ENCODE peak calls at places on chromosomes 16 and 17, in seven cellular contexts. E, G, L, R, X, T and I are unnamed samples.

GRCh38 chr17:40936437-40936971 is 942 bp downstream of the KRT23 start:
- DNase-seq in R (no peak), L (no peak), E (no peak), T (no peak), G (no peak), X (no peak), I (peak)

GRCh38 chr16:81469710-81470481 is 25.3 kb downstream of the CMIP start:
- DNase-seq in X (peak), T (peak), R (no peak), E (no peak), L (no peak), G (no peak), I (no peak)

GRCh38 chr17:37088913-37089312 is 140.2 kb downstream of the AATF start:
- DNase-seq in L (no peak), X (no peak), E (no peak), T (no peak), G (no peak), R (no peak), I (no peak)

GRCh38 chr16:81707411-81708321 is 71.4 kb upstream of the PLCG2 start:
- DNase-seq in R (no peak), L (no peak), T (peak), X (no peak), E (no peak), G (no peak), I (peak)

GRCh38 chr16:77991701-77992100 is 30.6 kb upstream of the CLEC3A start:
- DNase-seq in E (no peak), L (no peak), G (no peak), T (no peak), X (no peak), R (no peak), I (no peak)

GRCh38 chr16:66429290-66429962 is 2.3 kb downstream of the BEAN1 start:
- DNase-seq in X (no peak), E (no peak), L (no peak), T (no peak), G (no peak), R (peak), I (no peak)

GRCh38 chr17:37792787-37793186 is 47.9 kb upstream of the HNF1B start:
- DNase-seq in T (no peak), G (no peak), E (peak), R (no peak), X (no peak), L (no peak), I (no peak)

GRCh38 chr17:51802544-51802943 is 356.0 kb downstream of the CA10 start:
- DNase-seq in L (no peak), E (no peak), X (no peak), T (no peak), G (no peak), R (no peak), I (no peak)

GRCh38 chr16:27678955-27679354 is 129.0 kb downstream of the KATNIP start:
- DNase-seq in G (no peak), E (no peak), X (no peak), T (no peak), L (no peak), R (no peak), I (no peak)
- TF ChIP-seq CTCF in G (no peak), E (no peak), X (no peak), T (no peak), L (no peak), R (no peak), I (no peak)

DNA sequence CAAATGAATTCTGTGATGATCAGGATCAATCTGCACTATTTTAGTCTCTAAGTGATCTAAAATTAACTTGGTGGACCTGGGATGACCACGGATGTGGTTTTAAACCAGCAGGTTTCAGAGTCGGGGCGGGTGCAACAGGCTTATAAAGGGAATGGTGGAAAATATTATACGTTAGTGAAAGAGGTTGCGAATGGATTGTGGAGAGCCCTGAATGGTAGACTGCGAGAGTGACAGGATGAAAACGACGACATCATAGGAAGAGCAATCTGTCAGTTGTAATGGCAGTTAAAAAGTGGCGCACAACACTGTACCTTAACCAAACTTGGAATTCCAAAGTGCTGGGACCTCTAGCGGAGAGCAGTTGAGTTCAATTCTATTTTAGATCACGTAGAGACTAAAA is 1.2 kb upstream of the CYB5B start:
- DNase-seq in X (no peak), R (no peak), T (no peak), L (no peak), E (no peak), G (no peak), I (no peak)
- TF ChIP-seq CTCF in X (no peak), R (no peak), T (no peak), L (no peak), E (no peak), G (no peak), I (no peak)

GRCh38 chr17:29567362-29568330 is 809 bp upstream of the ABHD15 start:
- DNase-seq in R (peak), E (no peak), X (peak), G (peak), L (peak), T (peak), I (peak)
- TF ChIP-seq CTCF in R (peak), E (peak), X (peak), G (no peak), L (peak), T (peak), I (peak)

GRCh38 chr16:55406651-55407050 is 72.3 kb upstream of the MMP2 start:
- DNase-seq in T (no peak), R (no peak), L (no peak), G (no peak), X (no peak), E (no peak), I (no peak)

GRCh38 chr16:55398683-55399230 is 74.8 kb downstream of the IRX6 start:
- DNase-seq in X (no peak), L (no peak), T (no peak), G (no peak), R (no peak), E (no peak), I (no peak)

GRCh38 chr16:55403464-55403863 is 75.5 kb upstream of the MMP2 start:
- DNase-seq in T (no peak), G (no peak), L (no peak), R (no peak), X (no peak), E (no peak), I (no peak)

GRCh38 chr16:55399911-55400310 is 75.9 kb downstream of the IRX6 start:
- DNase-seq in E (no peak), G (no peak), T (no peak), X (no peak), R (no peak), L (no peak), I (no peak)

DNA sequence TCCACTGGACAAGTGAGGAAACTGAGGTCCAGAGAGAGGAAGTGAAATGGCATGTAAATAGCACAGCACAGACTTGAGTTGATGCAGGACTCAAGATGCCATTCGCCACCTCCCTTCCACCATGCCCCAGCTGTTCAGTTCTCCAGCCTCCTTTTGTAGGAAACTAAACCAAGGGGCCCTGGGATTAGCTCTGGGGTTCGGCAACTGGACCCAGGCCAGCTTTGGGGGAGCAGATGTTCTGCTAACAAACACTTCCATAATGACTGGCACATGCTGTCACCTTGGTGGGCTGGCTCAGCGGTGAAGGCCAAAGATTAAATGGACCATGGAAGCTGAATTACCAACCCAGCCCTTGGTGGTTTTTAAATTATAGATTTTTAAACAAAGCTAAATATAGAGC is 77.0 kb downstream of the IRX6 start:
- DNase-seq in X (no peak), E (no peak), R (no peak), T (no peak), L (no peak), G (no peak), I (no peak)
- TF ChIP-seq CTCF in X (no peak), E (no peak), R (no peak), T (no peak), L (no peak), G (no peak), I (no peak)

GRCh38 chr17:74882517-74883240 is 9.9 kb upstream of the FDXR start:
- DNase-seq in E (no peak), T (no peak), L (no peak), G (no peak), X (no peak), R (no peak), I (no peak)
- TF ChIP-seq CTCF in E (no peak), T (no peak), L (no peak), G (no peak), X (no peak), R (no peak), I (no peak)